ENCODE peak calls at places on chromosomes 6 and 20, in eight cellular contexts. S, Y, J, O, X, R, U and Q are unnamed samples.

GRCh38 chr6:170403451-170403850 is 96.9 kb downstream of the FAM120B start:
- DNase-seq in J (peak), U (no peak), O (no peak), Y (peak), R (no peak), S (no peak), X (no peak), Q (no peak)

GRCh38 chr6:129946439-129947140 is 71.8 kb upstream of the L3MBTL3 start:
- DNase-seq in Y (no peak), X (no peak), S (no peak), U (no peak), O (no peak), J (no peak), R (no peak), Q (no peak)

GRCh38 chr6:149451361-149452061 is 33.3 kb downstream of the ZC3H12D start:
- DNase-seq in S (no peak), X (no peak), J (no peak), Y (no peak), U (no peak), R (no peak), O (no peak), Q (peak)

GRCh38 chr20:15706719-15707118 is 866.5 kb downstream of the KIF16B start:
- DNase-seq in U (no peak), S (no peak), R (no peak), Y (no peak), O (no peak), J (no peak), X (no peak), Q (no peak)

GRCh38 chr20:46336735-46337134 is 28.4 kb upstream of the CDH22 start:
- DNase-seq in Y (no peak), U (no peak), S (no peak), X (no peak), J (no peak), R (no peak), O (no peak), Q (no peak)

GRCh38 chr6:103983000-103983399 is 876.7 kb downstream of the HACE1 start:
- DNase-seq in S (no peak), O (no peak), R (no peak), J (no peak), Y (no peak), U (no peak), X (no peak), Q (no peak)

GRCh38 chr6:46563924-46564323 is 72.7 kb upstream of the RCAN2 start:
- DNase-seq in O (no peak), Y (no peak), U (no peak), R (no peak), S (no peak), X (no peak), J (no peak), Q (no peak)

GRCh38 chr6:4320860-4321259 is 185.5 kb upstream of the ECI2 start:
- DNase-seq in X (peak), Y (no peak), U (peak), S (peak), R (peak), J (peak), O (no peak), Q (no peak)

GRCh38 chr6:131379951-131380350 is 193.1 kb upstream of the ARG1 start:
- DNase-seq in S (peak), U (no peak), Y (no peak), X (peak), R (no peak), O (no peak), J (peak), Q (no peak)

GRCh38 chr20:3406481-3407425 is 716 bp downstream of the DNAAF9 start:
- DNase-seq in Y (peak), S (no peak), R (peak), J (peak), X (peak), O (no peak), U (peak), Q (peak)

GRCh38 chr6:53994201-53994600 is 117.0 kb upstream of the MLIP start:
- DNase-seq in S (no peak), X (no peak), U (no peak), Y (no peak), R (no peak), J (no peak), O (no peak), Q (no peak)

GRCh38 chr6:2230659-2231277 is 14.6 kb downstream of the GMDS start:
- DNase-seq in O (no peak), S (no peak), J (no peak), U (no peak), R (no peak), Y (no peak), X (no peak), Q (no peak)

GRCh38 chr6:15279047-15279661 is 33.3 kb downstream of the JARID2 start:
- DNase-seq in R (no peak), J (no peak), O (no peak), X (no peak), Y (no peak), U (no peak), S (no peak), Q (no peak)

GRCh38 chr20:42483694-42484303 is 705.9 kb downstream of the PTPRT start:
- DNase-seq in X (no peak), Y (no peak), U (no peak), R (peak), O (no peak), S (no peak), J (no peak), Q (no peak)

GRCh38 chr6:169398342-169399105 is 144.9 kb upstream of the THBS2 start:
- DNase-seq in R (no peak), O (no peak), U (no peak), X (no peak), Y (no peak), J (peak), S (no peak), Q (peak)

GRCh38 chr6:123529843-123530242 is 106.9 kb downstream of the TRDN start:
- DNase-seq in R (peak), S (no peak), O (no peak), X (no peak), Y (no peak), U (no peak), J (no peak), Q (no peak)

GRCh38 chr6:1604347-1604990 is 5.2 kb upstream of the FOXC1 start:
- DNase-seq in S (no peak), R (peak), U (no peak), Y (peak), O (peak), X (peak), J (no peak), Q (no peak)

GRCh38 chr20:31560900-31561598 is 44.0 kb upstream of the ID1 start:
- DNase-seq in J (peak), Y (no peak), X (peak), R (peak), S (peak), U (peak), O (no peak), Q (no peak)

GRCh38 chr6:124947821-124948451 is 14.3 kb upstream of the RNF217 start:
- DNase-seq in U (no peak), S (no peak), X (no peak), O (no peak), J (no peak), R (peak), Y (no peak), Q (no peak)

GRCh38 chr20:2873747-2874041 is 413 bp downstream of the PTPRA start:
- DNase-seq in J (peak), Y (peak), R (peak), U (peak), X (peak), O (no peak), S (no peak), Q (peak)

GRCh38 chr6:390914-391558 is 516 bp upstream of the IRF4 start:
- DNase-seq in O (no peak), R (no peak), X (no peak), S (no peak), U (no peak), Y (no peak), J (no peak), Q (no peak)

GRCh38 chr6:14135865-14136539 is 18.4 kb downstream of the CD83 start:
- DNase-seq in S (no peak), J (no peak), Y (no peak), U (no peak), O (no peak), R (no peak), X (no peak), Q (no peak)

GRCh38 chr20:9815662-9816061 is 23.2 kb downstream of the PAK5 start:
- DNase-seq in S (no peak), O (no peak), U (no peak), R (no peak), Y (no peak), X (no peak), J (no peak), Q (no peak)

GRCh38 chr20:38859070-38859690 is 53.7 kb downstream of the PPP1R16B start:
- DNase-seq in X (no peak), O (no peak), U (no peak), S (no peak), J (no peak), Y (no peak), R (no peak), Q (no peak)

GRCh38 chr6:7671076-7671475 is 54.8 kb upstream of the BMP6 start:
- DNase-seq in Y (no peak), R (peak), U (peak), J (peak), S (no peak), X (no peak), O (no peak), Q (no peak)

GRCh38 chr6:166774770-166775169 is 147.7 kb upstream of the RPS6KA2 start:
- DNase-seq in U (no peak), Y (peak), J (no peak), X (no peak), S (no peak), O (no peak), R (no peak), Q (peak)

GRCh38 chr6:20630617-20631448 is 96.6 kb downstream of the CDKAL1 start:
- DNase-seq in X (no peak), U (no peak), S (no peak), J (no peak), R (no peak), Y (no peak), O (no peak), Q (no peak)

GRCh38 chr6:89941031-89941775 is 46.9 kb downstream of the GJA10 start:
- DNase-seq in Y (no peak), R (peak), S (no peak), O (no peak), J (no peak), U (no peak), X (no peak), Q (peak)

GRCh38 chr6:109050012-109050411 is 44.6 kb downstream of the SESN1 start:
- DNase-seq in R (no peak), Y (no peak), X (no peak), S (no peak), U (no peak), O (no peak), J (no peak), Q (no peak)

GRCh38 chr20:7333846-7334245 is 566.4 kb downstream of the BMP2 start:
- DNase-seq in J (no peak), U (no peak), O (no peak), X (no peak), R (no peak), S (no peak), Y (no peak), Q (no peak)

GRCh38 chr6:68658338-68658737 is 23.3 kb downstream of the ADGRB3 start:
- DNase-seq in S (no peak), U (no peak), O (no peak), J (no peak), R (no peak), Y (no peak), X (no peak), Q (no peak)

GRCh38 chr6:168128006-168128630 is 49.1 kb upstream of the FRMD1 start:
- DNase-seq in O (no peak), Y (no peak), S (no peak), R (no peak), J (no peak), U (no peak), X (no peak), Q (peak)